ENCODE peak calls at places on chromosomes 12 and 14, in four cellular contexts. Z, H, R and O are unnamed samples.
A peak's percentile ranks its signal among the peaks of the same experiment; 100 is the strongest.

GRCh38 chr14:33679461-33680225 is 271.2 kb downstream of the EGLN3 start:
- DNase-seq in R (peak; percentile 87), H (no peak), Z (peak; percentile 87), O (peak; percentile 66)

GRCh38 chr14:80213602-80214001 is 2.3 kb upstream of the DIO2 start:
- DNase-seq in H (no peak), Z (no peak), R (peak; percentile 44), O (peak; percentile 50)

GRCh38 chr14:103848720-103849077 is 1.3 kb upstream of the PPP1R13B start:
- DNase-seq in Z (no peak), R (no peak), H (peak; percentile 55), O (no peak)

GRCh38 chr14:86311151-86311550 is 781.2 kb downstream of the FLRT2 start:
- DNase-seq in R (no peak), Z (no peak), H (no peak), O (no peak)

GRCh38 chr14:50383618-50384225 is 13.0 kb downstream of the CDKL1 start:
- DNase-seq in H (no peak), Z (no peak), R (no peak), O (no peak)

GRCh38 chr12:124786065-124786964 is 77.3 kb downstream of the SCARB1 start:
- DNase-seq in R (no peak), Z (no peak), H (peak; percentile 89), O (peak; percentile 53)

GRCh38 chr14:69703047-69704046 is 63.6 kb upstream of the SRSF5 start:
- DNase-seq in Z (no peak), R (no peak), H (no peak), O (no peak)

GRCh38 chr14:94622653-94623421 is 10.6 kb downstream of the SERPINA3 start:
- DNase-seq in Z (no peak), R (no peak), H (no peak), O (no peak)

GRCh38 chr12:57531836-57532235 is 9.2 kb downstream of the MBD6 start:
- DNase-seq in R (no peak), Z (no peak), H (no peak), O (no peak)

GRCh38 chr12:109930028-109930800 is 30.1 kb downstream of the TCHP start:
- DNase-seq in Z (no peak), H (no peak), R (no peak), O (no peak)

GRCh38 chr12:74903522-74903921 is 306.1 kb downstream of the KCNC2 start:
- DNase-seq in H (no peak), Z (no peak), R (no peak), O (peak; percentile 38)

GRCh38 chr12:95547522-95548055 is 3.7 kb downstream of the USP44 start:
- DNase-seq in H (no peak), Z (peak; percentile 46), R (no peak), O (no peak)

GRCh38 chr12:68350753-68351152 is 18.6 kb upstream of the MDM1 start:
- DNase-seq in R (peak; percentile 21), Z (no peak), H (no peak), O (no peak)

GRCh38 chr12:27018071-27018470 is 3.9 kb upstream of the TM7SF3 start:
- DNase-seq in Z (no peak), H (no peak), R (no peak), O (no peak)

GRCh38 chr12:115433014-115433634 is 749.1 kb upstream of the TBX3 start:
- DNase-seq in R (peak; percentile 14), Z (no peak), H (no peak), O (peak; percentile 6)

GRCh38 chr14:75561013-75561432 is 17.4 kb upstream of the FLVCR2 start:
- DNase-seq in R (peak; percentile 60), H (peak; percentile 72), Z (peak; percentile 90), O (peak; percentile 86)

GRCh38 chr12:8648598-8649205 is 13.9 kb downstream of the MFAP5 start:
- DNase-seq in R (no peak), Z (no peak), H (no peak), O (no peak)

GRCh38 chr14:67228325-67228984 is 12.8 kb upstream of the PALS1 start:
- DNase-seq in H (no peak), Z (no peak), R (peak; percentile 19), O (peak; percentile 30)

GRCh38 chr12:71799105-71799504 is 40.5 kb upstream of the TBC1D15 start:
- DNase-seq in Z (no peak), H (no peak), R (peak; percentile 17), O (peak; percentile 34)

GRCh38 chr12:124498178-124498869 is 69.1 kb downstream of the NCOR2 start:
- DNase-seq in Z (no peak), H (no peak), R (no peak), O (no peak)

GRCh38 chr12:6277982-6278438 is 32.5 kb upstream of the PLEKHG6 start:
- DNase-seq in Z (peak; percentile 76), R (no peak), H (no peak), O (peak; percentile 85)

GRCh38 chr12:112998997-112999767 is 20.9 kb downstream of the OAS2 start:
- DNase-seq in H (no peak), R (no peak), Z (no peak), O (no peak)